ENCODE peak calls at places on chromosomes 11 and 22, in seven cellular contexts. One of them, this sample, is unnamed.
A peak's percentile ranks its signal among the peaks of the same experiment; 100 is the strongest.

GRCh38 chr11:92149996-92150395 is 74.6 kb upstream of the FAT3 start:
- DNase-seq in heart left ventricle: no peak
- DNase-seq in body of pancreas: no peak
- DNase-seq in stimulated activated CD4-positive, alpha-beta T cell treated with anti-CD3 and anti-CD28 coated beads, TNF-alpha, amount 100 ng/mL, for 24 hours: no peak
- DNase-seq in NCI-H748 treated with DMSO at 0.1 percent for 48 hours: no peak
- DNase-seq in BE2C: no peak
- DNase-seq in WTC11: no peak
- DNase-seq in this sample: no peak

GRCh38 chr11:2428322-2428795 is 16.0 kb downstream of the TRPM5 start:
- DNase-seq in heart left ventricle: peak; percentile 78
- DNase-seq in body of pancreas: peak; percentile 89
- DNase-seq in stimulated activated CD4-positive, alpha-beta T cell treated with anti-CD3 and anti-CD28 coated beads, TNF-alpha, amount 100 ng/mL, for 24 hours: peak; percentile 85
- DNase-seq in NCI-H748 treated with DMSO at 0.1 percent for 48 hours: peak; percentile 25
- DNase-seq in BE2C: peak; percentile 74
- DNase-seq in WTC11: peak; percentile 88
- DNase-seq in this sample: peak; percentile 67

GRCh38 chr22:49724030-49724892 is 103.4 kb downstream of the BRD1 start:
- DNase-seq in heart left ventricle: no peak
- DNase-seq in body of pancreas: no peak
- DNase-seq in stimulated activated CD4-positive, alpha-beta T cell treated with anti-CD3 and anti-CD28 coated beads, TNF-alpha, amount 100 ng/mL, for 24 hours: peak; percentile 26
- DNase-seq in NCI-H748 treated with DMSO at 0.1 percent for 48 hours: peak; percentile 14
- DNase-seq in BE2C: no peak
- DNase-seq in WTC11: no peak
- DNase-seq in this sample: no peak

GRCh38 chr11:119907934-119908760 is 179.1 kb upstream of the NECTIN1 start:
- DNase-seq in heart left ventricle: no peak
- DNase-seq in body of pancreas: no peak
- DNase-seq in stimulated activated CD4-positive, alpha-beta T cell treated with anti-CD3 and anti-CD28 coated beads, TNF-alpha, amount 100 ng/mL, for 24 hours: no peak
- DNase-seq in NCI-H748 treated with DMSO at 0.1 percent for 48 hours: no peak
- DNase-seq in BE2C: peak; percentile 93
- DNase-seq in WTC11: no peak
- DNase-seq in this sample: no peak

GRCh38 chr11:20097319-20098221 is 62.7 kb downstream of the DBX1 start:
- DNase-seq in heart left ventricle: no peak
- DNase-seq in body of pancreas: no peak
- DNase-seq in stimulated activated CD4-positive, alpha-beta T cell treated with anti-CD3 and anti-CD28 coated beads, TNF-alpha, amount 100 ng/mL, for 24 hours: no peak
- DNase-seq in NCI-H748 treated with DMSO at 0.1 percent for 48 hours: peak; percentile 63
- DNase-seq in BE2C: no peak
- DNase-seq in WTC11: no peak
- DNase-seq in this sample: no peak

GRCh38 chr11:131689049-131689925 is 318.9 kb downstream of the NTM start:
- DNase-seq in heart left ventricle: no peak
- DNase-seq in body of pancreas: no peak
- DNase-seq in stimulated activated CD4-positive, alpha-beta T cell treated with anti-CD3 and anti-CD28 coated beads, TNF-alpha, amount 100 ng/mL, for 24 hours: no peak
- DNase-seq in NCI-H748 treated with DMSO at 0.1 percent for 48 hours: no peak
- DNase-seq in BE2C: no peak
- DNase-seq in WTC11: no peak
- DNase-seq in this sample: no peak

GRCh38 chr22:29664731-29665130 is 55.1 kb upstream of the CABP7 start:
- DNase-seq in heart left ventricle: no peak
- DNase-seq in body of pancreas: no peak
- DNase-seq in stimulated activated CD4-positive, alpha-beta T cell treated with anti-CD3 and anti-CD28 coated beads, TNF-alpha, amount 100 ng/mL, for 24 hours: no peak
- DNase-seq in NCI-H748 treated with DMSO at 0.1 percent for 48 hours: no peak
- DNase-seq in BE2C: no peak
- DNase-seq in WTC11: no peak
- DNase-seq in this sample: no peak

GRCh38 chr11:126809514-126810289 is 190.9 kb downstream of the KIRREL3 start:
- DNase-seq in heart left ventricle: no peak
- DNase-seq in body of pancreas: no peak
- DNase-seq in stimulated activated CD4-positive, alpha-beta T cell treated with anti-CD3 and anti-CD28 coated beads, TNF-alpha, amount 100 ng/mL, for 24 hours: no peak
- DNase-seq in NCI-H748 treated with DMSO at 0.1 percent for 48 hours: no peak
- DNase-seq in BE2C: no peak
- DNase-seq in WTC11: no peak
- DNase-seq in this sample: no peak

GRCh38 chr22:25564320-25564978 is at the start of gene GRK3:
- DNase-seq in heart left ventricle: peak; percentile 74
- DNase-seq in body of pancreas: peak; percentile 72
- DNase-seq in stimulated activated CD4-positive, alpha-beta T cell treated with anti-CD3 and anti-CD28 coated beads, TNF-alpha, amount 100 ng/mL, for 24 hours: peak; percentile 22
- DNase-seq in NCI-H748 treated with DMSO at 0.1 percent for 48 hours: no peak
- DNase-seq in BE2C: peak; percentile 89
- DNase-seq in WTC11: peak; percentile 70
- DNase-seq in this sample: peak; percentile 78

GRCh38 chr22:37165066-37165465 is 15.3 kb upstream of the IL2RB start:
- DNase-seq in heart left ventricle: no peak
- DNase-seq in body of pancreas: no peak
- DNase-seq in stimulated activated CD4-positive, alpha-beta T cell treated with anti-CD3 and anti-CD28 coated beads, TNF-alpha, amount 100 ng/mL, for 24 hours: no peak
- DNase-seq in NCI-H748 treated with DMSO at 0.1 percent for 48 hours: no peak
- DNase-seq in BE2C: peak; percentile 37
- DNase-seq in WTC11: no peak
- DNase-seq in this sample: no peak

GRCh38 chr11:64647019-64647805 is 56.2 kb downstream of the SLC22A12 start:
- DNase-seq in heart left ventricle: no peak
- DNase-seq in body of pancreas: no peak
- DNase-seq in stimulated activated CD4-positive, alpha-beta T cell treated with anti-CD3 and anti-CD28 coated beads, TNF-alpha, amount 100 ng/mL, for 24 hours: no peak
- DNase-seq in NCI-H748 treated with DMSO at 0.1 percent for 48 hours: no peak
- DNase-seq in BE2C: no peak
- DNase-seq in WTC11: no peak
- DNase-seq in this sample: no peak

GRCh38 chr22:23197836-23198235 is 17.5 kb downstream of the BCR start:
- DNase-seq in heart left ventricle: no peak
- DNase-seq in body of pancreas: no peak
- DNase-seq in stimulated activated CD4-positive, alpha-beta T cell treated with anti-CD3 and anti-CD28 coated beads, TNF-alpha, amount 100 ng/mL, for 24 hours: no peak
- DNase-seq in NCI-H748 treated with DMSO at 0.1 percent for 48 hours: no peak
- DNase-seq in BE2C: no peak
- DNase-seq in WTC11: no peak
- DNase-seq in this sample: no peak

GRCh38 chr11:74282863-74283484 is 28.5 kb downstream of the P4HA3 start:
- DNase-seq in heart left ventricle: no peak
- DNase-seq in body of pancreas: no peak
- DNase-seq in stimulated activated CD4-positive, alpha-beta T cell treated with anti-CD3 and anti-CD28 coated beads, TNF-alpha, amount 100 ng/mL, for 24 hours: no peak
- DNase-seq in NCI-H748 treated with DMSO at 0.1 percent for 48 hours: no peak
- DNase-seq in BE2C: no peak
- DNase-seq in WTC11: no peak
- DNase-seq in this sample: no peak

GRCh38 chr11:87128372-87128771 is 90.6 kb downstream of the TMEM135 start:
- DNase-seq in heart left ventricle: no peak
- DNase-seq in body of pancreas: no peak
- DNase-seq in stimulated activated CD4-positive, alpha-beta T cell treated with anti-CD3 and anti-CD28 coated beads, TNF-alpha, amount 100 ng/mL, for 24 hours: no peak
- DNase-seq in NCI-H748 treated with DMSO at 0.1 percent for 48 hours: no peak
- DNase-seq in BE2C: no peak
- DNase-seq in WTC11: no peak
- DNase-seq in this sample: no peak

GRCh38 chr11:114160884-114161283 is 101.4 kb downstream of the ZBTB16 start:
- DNase-seq in heart left ventricle: no peak
- DNase-seq in body of pancreas: no peak
- DNase-seq in stimulated activated CD4-positive, alpha-beta T cell treated with anti-CD3 and anti-CD28 coated beads, TNF-alpha, amount 100 ng/mL, for 24 hours: no peak
- DNase-seq in NCI-H748 treated with DMSO at 0.1 percent for 48 hours: no peak
- DNase-seq in BE2C: no peak
- DNase-seq in WTC11: no peak
- DNase-seq in this sample: no peak

GRCh38 chr11:96188625-96189006 is 154.4 kb downstream of the MAML2 start:
- DNase-seq in heart left ventricle: no peak
- DNase-seq in body of pancreas: no peak
- DNase-seq in stimulated activated CD4-positive, alpha-beta T cell treated with anti-CD3 and anti-CD28 coated beads, TNF-alpha, amount 100 ng/mL, for 24 hours: peak; percentile 48
- DNase-seq in NCI-H748 treated with DMSO at 0.1 percent for 48 hours: no peak
- DNase-seq in BE2C: no peak
- DNase-seq in WTC11: no peak
- DNase-seq in this sample: no peak

GRCh38 chr22:43848366-43849171 is 13.7 kb downstream of the SULT4A1 start:
- DNase-seq in heart left ventricle: peak; percentile 23
- DNase-seq in body of pancreas: peak; percentile 55
- DNase-seq in stimulated activated CD4-positive, alpha-beta T cell treated with anti-CD3 and anti-CD28 coated beads, TNF-alpha, amount 100 ng/mL, for 24 hours: no peak
- DNase-seq in NCI-H748 treated with DMSO at 0.1 percent for 48 hours: no peak
- DNase-seq in BE2C: peak; percentile 64
- DNase-seq in WTC11: peak; percentile 42
- DNase-seq in this sample: no peak

GRCh38 chr11:75673977-75674582 is 5.2 kb upstream of the MAP6 start:
- DNase-seq in heart left ventricle: no peak
- DNase-seq in body of pancreas: no peak
- DNase-seq in stimulated activated CD4-positive, alpha-beta T cell treated with anti-CD3 and anti-CD28 coated beads, TNF-alpha, amount 100 ng/mL, for 24 hours: no peak
- DNase-seq in NCI-H748 treated with DMSO at 0.1 percent for 48 hours: no peak
- DNase-seq in BE2C: peak; percentile 73
- DNase-seq in WTC11: no peak
- DNase-seq in this sample: no peak

GRCh38 chr11:75314771-75315438 is 36.6 kb downstream of the ARRB1 start:
- DNase-seq in heart left ventricle: no peak
- DNase-seq in body of pancreas: no peak
- DNase-seq in stimulated activated CD4-positive, alpha-beta T cell treated with anti-CD3 and anti-CD28 coated beads, TNF-alpha, amount 100 ng/mL, for 24 hours: no peak
- DNase-seq in NCI-H748 treated with DMSO at 0.1 percent for 48 hours: no peak
- DNase-seq in BE2C: no peak
- DNase-seq in WTC11: no peak
- DNase-seq in this sample: no peak

GRCh38 chr11:1879941-1880720 is 11.6 kb downstream of the PRR33 start:
- DNase-seq in heart left ventricle: peak; percentile 85
- DNase-seq in body of pancreas: no peak
- DNase-seq in stimulated activated CD4-positive, alpha-beta T cell treated with anti-CD3 and anti-CD28 coated beads, TNF-alpha, amount 100 ng/mL, for 24 hours: no peak
- DNase-seq in NCI-H748 treated with DMSO at 0.1 percent for 48 hours: no peak
- DNase-seq in BE2C: no peak
- DNase-seq in WTC11: no peak
- DNase-seq in this sample: no peak

GRCh38 chr11:66479741-66480115 is 506 bp upstream of the DPP3 start:
- DNase-seq in heart left ventricle: no peak
- DNase-seq in body of pancreas: no peak
- DNase-seq in stimulated activated CD4-positive, alpha-beta T cell treated with anti-CD3 and anti-CD28 coated beads, TNF-alpha, amount 100 ng/mL, for 24 hours: no peak
- DNase-seq in NCI-H748 treated with DMSO at 0.1 percent for 48 hours: no peak
- DNase-seq in BE2C: no peak
- DNase-seq in WTC11: no peak
- DNase-seq in this sample: no peak

GRCh38 chr11:42237701-42238235 is 778.3 kb upstream of the LRRC4C start:
- DNase-seq in heart left ventricle: no peak
- DNase-seq in body of pancreas: no peak
- DNase-seq in stimulated activated CD4-positive, alpha-beta T cell treated with anti-CD3 and anti-CD28 coated beads, TNF-alpha, amount 100 ng/mL, for 24 hours: no peak
- DNase-seq in NCI-H748 treated with DMSO at 0.1 percent for 48 hours: no peak
- DNase-seq in BE2C: no peak
- DNase-seq in WTC11: no peak
- DNase-seq in this sample: no peak

GRCh38 chr11:119361056-119361787 is 14.7 kb upstream of the MFRP start:
- DNase-seq in heart left ventricle: peak; percentile 78
- DNase-seq in body of pancreas: peak; percentile 81
- DNase-seq in stimulated activated CD4-positive, alpha-beta T cell treated with anti-CD3 and anti-CD28 coated beads, TNF-alpha, amount 100 ng/mL, for 24 hours: peak; percentile 22
- DNase-seq in NCI-H748 treated with DMSO at 0.1 percent for 48 hours: no peak
- DNase-seq in BE2C: no peak
- DNase-seq in WTC11: peak; percentile 66
- DNase-seq in this sample: peak; percentile 62

GRCh38 chr22:37427711-37428635 is 694 bp upstream of the ELFN2 start:
- DNase-seq in heart left ventricle: no peak
- DNase-seq in body of pancreas: no peak
- DNase-seq in stimulated activated CD4-positive, alpha-beta T cell treated with anti-CD3 and anti-CD28 coated beads, TNF-alpha, amount 100 ng/mL, for 24 hours: no peak
- DNase-seq in NCI-H748 treated with DMSO at 0.1 percent for 48 hours: no peak
- DNase-seq in BE2C: no peak
- DNase-seq in WTC11: peak; percentile 35
- DNase-seq in this sample: no peak

GRCh38 chr22:19786959-19787848 is 26.6 kb downstream of the TBX1 start:
- DNase-seq in heart left ventricle: no peak
- DNase-seq in body of pancreas: no peak
- DNase-seq in stimulated activated CD4-positive, alpha-beta T cell treated with anti-CD3 and anti-CD28 coated beads, TNF-alpha, amount 100 ng/mL, for 24 hours: no peak
- DNase-seq in NCI-H748 treated with DMSO at 0.1 percent for 48 hours: no peak
- DNase-seq in BE2C: peak; percentile 5
- DNase-seq in WTC11: no peak
- DNase-seq in this sample: no peak

GRCh38 chr22:29814003-29814402 is 24.1 kb downstream of the ASCC2 start:
- DNase-seq in heart left ventricle: no peak
- DNase-seq in body of pancreas: no peak
- DNase-seq in stimulated activated CD4-positive, alpha-beta T cell treated with anti-CD3 and anti-CD28 coated beads, TNF-alpha, amount 100 ng/mL, for 24 hours: no peak
- DNase-seq in NCI-H748 treated with DMSO at 0.1 percent for 48 hours: no peak
- DNase-seq in BE2C: no peak
- DNase-seq in WTC11: no peak
- DNase-seq in this sample: no peak

GRCh38 chr22:29840498-29840897 is 2.4 kb upstream of the ASCC2 start:
- DNase-seq in heart left ventricle: no peak
- DNase-seq in body of pancreas: no peak
- DNase-seq in stimulated activated CD4-positive, alpha-beta T cell treated with anti-CD3 and anti-CD28 coated beads, TNF-alpha, amount 100 ng/mL, for 24 hours: no peak
- DNase-seq in NCI-H748 treated with DMSO at 0.1 percent for 48 hours: no peak
- DNase-seq in BE2C: no peak
- DNase-seq in WTC11: no peak
- DNase-seq in this sample: no peak

GRCh38 chr11:119258180-119258579 is 52.0 kb downstream of the CBL start:
- DNase-seq in heart left ventricle: no peak
- DNase-seq in body of pancreas: no peak
- DNase-seq in stimulated activated CD4-positive, alpha-beta T cell treated with anti-CD3 and anti-CD28 coated beads, TNF-alpha, amount 100 ng/mL, for 24 hours: no peak
- DNase-seq in NCI-H748 treated with DMSO at 0.1 percent for 48 hours: no peak
- DNase-seq in BE2C: no peak
- DNase-seq in WTC11: no peak
- DNase-seq in this sample: no peak

GRCh38 chr11:27153136-27153535 is 112.5 kb downstream of the BBOX1 start:
- DNase-seq in heart left ventricle: no peak
- DNase-seq in body of pancreas: no peak
- DNase-seq in stimulated activated CD4-positive, alpha-beta T cell treated with anti-CD3 and anti-CD28 coated beads, TNF-alpha, amount 100 ng/mL, for 24 hours: no peak
- DNase-seq in NCI-H748 treated with DMSO at 0.1 percent for 48 hours: no peak
- DNase-seq in BE2C: no peak
- DNase-seq in WTC11: no peak
- DNase-seq in this sample: no peak

GRCh38 chr11:1523077-1523476 is 36.5 kb upstream of the MOB2 start:
- DNase-seq in heart left ventricle: no peak
- DNase-seq in body of pancreas: no peak
- DNase-seq in stimulated activated CD4-positive, alpha-beta T cell treated with anti-CD3 and anti-CD28 coated beads, TNF-alpha, amount 100 ng/mL, for 24 hours: no peak
- DNase-seq in NCI-H748 treated with DMSO at 0.1 percent for 48 hours: no peak
- DNase-seq in BE2C: no peak
- DNase-seq in WTC11: no peak
- DNase-seq in this sample: no peak

GRCh38 chr11:76690736-76691135 is 20.2 kb upstream of the LRRC32 start:
- DNase-seq in heart left ventricle: no peak
- DNase-seq in body of pancreas: no peak
- DNase-seq in stimulated activated CD4-positive, alpha-beta T cell treated with anti-CD3 and anti-CD28 coated beads, TNF-alpha, amount 100 ng/mL, for 24 hours: no peak
- DNase-seq in NCI-H748 treated with DMSO at 0.1 percent for 48 hours: no peak
- DNase-seq in BE2C: no peak
- DNase-seq in WTC11: no peak
- DNase-seq in this sample: no peak

GRCh38 chr22:39820266-39820665 is 73.3 kb downstream of the ENTHD1 start:
- DNase-seq in heart left ventricle: no peak
- DNase-seq in body of pancreas: no peak
- DNase-seq in stimulated activated CD4-positive, alpha-beta T cell treated with anti-CD3 and anti-CD28 coated beads, TNF-alpha, amount 100 ng/mL, for 24 hours: no peak
- DNase-seq in NCI-H748 treated with DMSO at 0.1 percent for 48 hours: no peak
- DNase-seq in BE2C: no peak
- DNase-seq in WTC11: no peak
- DNase-seq in this sample: no peak

This sample was measured in neuronal stem cell.